ENCODE peak calls at places on chromosome X, in four cellular contexts. A is K562, C is OCI-LY7, R is adrenal gland. F is an unnamed sample. For H3K36me3, the result is how much of the 10 kb centered on the place peaks cover.

GRCh38 chrX:53263597-53264094 is 17.7 kb downstream of the IQSEC2 start:
- DNase-seq in A (peak), C (no peak), R (peak), F (peak)

GRCh38 chrX:44303119-44303518 is 40.4 kb downstream of the EFHC2 start:
- DNase-seq in A (no peak), C (no peak), R (no peak), F (no peak)

GRCh38 chrX:120457766-120458180 is 11.3 kb downstream of the LAMP2 start:
- DNase-seq in A (no peak), C (peak), R (no peak), F (peak)

GRCh38 chrX:97065066-97065465 is 181.4 kb downstream of the RPA4 start:
- DNase-seq in A (no peak), C (no peak), R (no peak), F (no peak)

GRCh38 chrX:43973249-43973672 is at the start of gene NDP:
- DNase-seq in A (no peak), C (no peak), R (no peak), F (peak)

GRCh38 chrX:82218361-82218760 is 1016.5 kb downstream of the SH3BGRL start:
- DNase-seq in A (peak), C (peak), R (no peak), F (no peak)

GRCh38 chrX:154019633-154020499 is at the start of gene IRAK1:
- DNase-seq in A (peak), C (peak), R (peak), F (peak)

GRCh38 chrX:1587161-1587560 is 4.2 kb upstream of the AKAP17A start:
- DNase-seq in A (no peak), C (peak), R (no peak), F (no peak)

GRCh38 chrX:97685753-97686152 is 802.0 kb downstream of the RPA4 start:
- DNase-seq in A (peak), C (peak), R (peak), F (no peak)

GRCh38 chrX:18855919-18856644 is 127.8 kb downstream of the PHKA2 start:
- DNase-seq in A (no peak), C (no peak), R (no peak), F (no peak)

GRCh38 chrX:14030248-14030592 is 528 bp upstream of the GEMIN8 start:
- DNase-seq in A (no peak), C (peak), R (no peak), F (no peak)

GRCh38 chrX:8139713-8140112 is 31.4 kb downstream of the VCX2 start:
- DNase-seq in A (no peak), C (no peak), R (no peak), F (no peak)

GRCh38 chrX:31500920-31501319 is 429.1 kb upstream of the FTHL17 start:
- DNase-seq in A (no peak), C (no peak), R (no peak), F (peak)

GRCh38 chrX:100687128-100687527 is 43.1 kb downstream of the SRPX2 start:
- DNase-seq in A (no peak), C (peak), R (no peak), F (no peak)

GRCh38 chrX:12446342-12447075 is 308.2 kb downstream of the FRMPD4 start:
- DNase-seq in A (no peak), C (no peak), R (no peak), F (peak)

GRCh38 chrX:45479196-45479834 is 278.6 kb upstream of the DIPK2B start:
- DNase-seq in A (no peak), C (no peak), R (no peak), F (no peak)

GRCh38 chrX:49187028-49187394 is 838 bp upstream of the PRICKLE3 start:
- DNase-seq in A (no peak), C (no peak), R (no peak), F (no peak)

GRCh38 chrX:56788229-56788628 is 59.2 kb downstream of the NBDY start:
- DNase-seq in A (no peak), C (no peak), R (no peak), F (no peak)

GRCh38 chrX:66074920-66075879 is 35.3 kb upstream of the VSIG4 start:
- DNase-seq in A (no peak), C (no peak), R (peak), F (peak)

GRCh38 chrX:134798472-134798871 is 140.2 kb upstream of the PLAC1 start:
- DNase-seq in A (no peak), C (no peak), R (no peak), F (no peak)
- H3K36me3 ChIP-seq in A (under half), C (under half), R (under half), F (under half)

GRCh38 chrX:111568356-111568755 is 56.9 kb downstream of the SERTM2 start:
- DNase-seq in A (peak), C (no peak), R (no peak), F (no peak)

GRCh38 chrX:111568817-111569216 is 57.4 kb downstream of the SERTM2 start:
- DNase-seq in A (no peak), C (no peak), R (no peak), F (no peak)
- H3K4me3 ChIP-seq in A (no peak), C (no peak), R (no peak), F (no peak)

DNA sequence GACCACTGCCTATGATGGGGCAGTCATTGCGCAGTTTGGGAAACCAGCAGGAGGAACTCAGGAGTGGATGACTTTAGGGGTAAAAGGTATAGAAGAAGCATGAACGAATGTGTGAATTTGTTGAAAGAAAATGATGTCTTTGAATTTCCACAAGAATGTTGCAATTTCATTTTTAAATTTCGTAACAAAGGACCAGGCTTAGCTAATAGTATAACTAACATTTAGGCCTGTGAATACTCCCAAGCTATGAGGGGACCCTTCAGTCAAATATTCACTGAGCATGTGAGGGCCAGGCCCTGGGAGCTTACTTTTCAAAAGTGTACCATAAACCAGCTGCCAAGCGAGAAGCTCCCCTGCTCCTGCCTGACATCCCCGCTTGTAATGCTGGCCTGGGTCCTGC is 5.3 kb downstream of the MPC1L start:
- DNase-seq in A (no peak), C (no peak), R (no peak), F (no peak)
- H3K36me3 ChIP-seq in A (under half), C (half or more), R (under half), F (under half)

GRCh38 chrX:17654116-17654515 is 83.2 kb upstream of the SCML1 start:
- DNase-seq in A (no peak), C (no peak), R (no peak), F (no peak)

GRCh38 chrX:17656035-17656418 is 81.3 kb upstream of the SCML1 start:
- DNase-seq in A (no peak), C (no peak), R (no peak), F (peak)

GRCh38 chrX:17656556-17656955 is 80.7 kb upstream of the SCML1 start:
- DNase-seq in A (no peak), C (no peak), R (no peak), F (no peak)

GRCh38 chrX:17655232-17656034 is 81.9 kb upstream of the SCML1 start:
- DNase-seq in A (no peak), C (no peak), R (no peak), F (no peak)
- H3K4me3 ChIP-seq in A (no peak), C (no peak), R (no peak), F (no peak)

GRCh38 chrX:356385-357034 is 30.2 kb downstream of the PPP2R3B start:
- DNase-seq in A (no peak), C (no peak), R (no peak), F (no peak)
- H3K36me3 ChIP-seq in A (under half), C (half or more), R (under half), F (under half)

DNA sequence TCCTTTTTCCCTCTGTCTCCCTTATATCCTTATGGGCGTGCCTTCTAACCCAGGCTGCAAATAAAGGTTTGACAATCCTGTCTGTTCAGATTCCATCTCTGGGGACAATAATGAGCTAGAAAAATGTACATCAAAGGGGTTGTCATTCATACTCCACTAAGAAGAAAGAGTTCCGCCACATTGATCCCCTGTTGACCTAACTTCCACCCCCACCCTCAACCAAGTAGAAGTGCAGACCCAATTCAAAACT is 541 bp upstream of the GABRA3 start:
- DNase-seq in A (no peak), C (no peak), R (no peak), F (no peak)
- H3K4me3 ChIP-seq in A (no peak), C (no peak), R (no peak), F (peak)

DNA sequence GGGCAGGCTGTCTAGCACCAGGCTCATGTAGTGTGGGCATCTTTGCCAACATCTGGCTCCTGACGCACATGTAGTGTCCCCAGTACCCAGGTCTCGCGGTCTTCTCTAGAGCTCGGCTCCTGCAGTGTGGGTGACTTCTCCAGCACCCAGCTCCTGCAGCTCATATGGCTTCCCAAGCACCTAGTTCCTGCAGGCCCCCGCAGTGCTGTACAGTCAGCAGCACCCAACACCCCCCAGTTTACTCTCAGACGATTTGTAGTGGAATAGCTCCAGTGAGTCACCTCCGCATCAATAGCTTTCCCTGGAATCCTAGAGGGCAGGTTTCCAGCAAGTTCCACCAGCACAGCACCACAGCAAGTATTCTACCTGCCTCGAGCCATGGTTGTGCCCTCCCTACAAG is 30.9 kb downstream of the ZNF41 start:
- DNase-seq in A (no peak), C (no peak), R (no peak), F (no peak)
- H3K36me3 ChIP-seq in A (under half), C (half or more), R (under half), F (under half)

DNA sequence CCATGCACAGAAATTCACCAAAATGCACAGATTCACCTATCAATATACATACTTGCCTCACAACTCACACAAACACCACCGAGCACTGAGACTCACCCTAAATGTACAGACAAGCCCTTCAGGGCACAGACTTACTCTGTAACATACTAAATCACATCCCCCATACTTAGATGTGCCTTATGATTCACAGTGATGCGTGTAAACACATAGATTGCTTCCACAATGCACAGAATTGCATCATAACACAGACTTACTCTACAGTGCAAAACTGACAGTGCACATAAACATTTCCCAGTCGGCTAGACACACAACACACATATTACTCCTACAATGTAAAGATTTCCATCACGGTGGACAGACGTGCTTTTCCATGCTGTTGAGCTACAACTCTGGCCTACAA is 6.2 kb downstream of the LINC00632 start:
- DNase-seq in A (no peak), C (no peak), R (no peak), F (no peak)
- H3K4me3 ChIP-seq in A (no peak), C (no peak), R (no peak), F (no peak)

GRCh38 chrX:115499112-115499805 is 61.7 kb upstream of the PLS3 start:
- DNase-seq in A (no peak), C (no peak), R (no peak), F (no peak)

GRCh38 chrX:115503099-115503498 is 57.9 kb upstream of the PLS3 start:
- DNase-seq in A (no peak), C (no peak), R (no peak), F (no peak)

GRCh38 chrX:115504167-115504566 is 56.8 kb upstream of the PLS3 start:
- DNase-seq in A (no peak), C (no peak), R (no peak), F (no peak)
- H3K36me3 ChIP-seq in A (under half), C (under half), R (under half), F (under half)

GRCh38 chrX:125291124-125291523 is 28.5 kb upstream of the TEX13C start:
- DNase-seq in A (no peak), C (no peak), R (no peak), F (no peak)

GRCh38 chrX:125289920-125290319 is 29.8 kb upstream of the TEX13C start:
- DNase-seq in A (no peak), C (no peak), R (no peak), F (peak)

GRCh38 chrX:125295337-125295736 is 24.3 kb upstream of the TEX13C start:
- DNase-seq in A (no peak), C (no peak), R (no peak), F (no peak)

GRCh38 chrX:125298871-125299270 is 20.8 kb upstream of the TEX13C start:
- DNase-seq in A (no peak), C (no peak), R (no peak), F (no peak)

GRCh38 chrX:125293792-125294780 is 25.6 kb upstream of the TEX13C start:
- DNase-seq in A (no peak), C (no peak), R (no peak), F (no peak)
- H3K4me3 ChIP-seq in A (no peak), C (no peak), R (no peak), F (no peak)